ENCODE peak calls at places on chromosome 16, in four cellular contexts. One of them, this sample, is unnamed.

GRCh38 chr16:50876263-50876662 is 134.4 kb downstream of the CYLD start:
- DNase-seq in cardiac fibroblast: no peak
- DNase-seq in stimulated activated CD8-positive, alpha-beta memory T cell treated with anti-CD3 and anti-CD28 coated beads, Interleukin-12 subunit alpha, Interleukin-12 subunit beta, amount 100 ng/mL, for 4 hours: no peak
- DNase-seq in sciatic nerve: no peak
- DNase-seq in this sample: no peak

GRCh38 chr16:54538241-54538640 is 251.7 kb upstream of the IRX3 start:
- DNase-seq in cardiac fibroblast: peak
- DNase-seq in stimulated activated CD8-positive, alpha-beta memory T cell treated with anti-CD3 and anti-CD28 coated beads, Interleukin-12 subunit alpha, Interleukin-12 subunit beta, amount 100 ng/mL, for 4 hours: no peak
- DNase-seq in sciatic nerve: no peak
- DNase-seq in this sample: peak

GRCh38 chr16:24152826-24153225 is 103.3 kb upstream of the CACNG3 start:
- DNase-seq in cardiac fibroblast: no peak
- DNase-seq in stimulated activated CD8-positive, alpha-beta memory T cell treated with anti-CD3 and anti-CD28 coated beads, Interleukin-12 subunit alpha, Interleukin-12 subunit beta, amount 100 ng/mL, for 4 hours: no peak
- DNase-seq in sciatic nerve: no peak
- DNase-seq in this sample: no peak

GRCh38 chr16:57889522-57889921 is 81.4 kb downstream of the CNGB1 start:
- DNase-seq in cardiac fibroblast: no peak
- DNase-seq in stimulated activated CD8-positive, alpha-beta memory T cell treated with anti-CD3 and anti-CD28 coated beads, Interleukin-12 subunit alpha, Interleukin-12 subunit beta, amount 100 ng/mL, for 4 hours: no peak
- DNase-seq in sciatic nerve: no peak
- DNase-seq in this sample: no peak

GRCh38 chr16:46743232-46743719 is 4.9 kb downstream of the MYLK3 start:
- DNase-seq in cardiac fibroblast: peak
- DNase-seq in stimulated activated CD8-positive, alpha-beta memory T cell treated with anti-CD3 and anti-CD28 coated beads, Interleukin-12 subunit alpha, Interleukin-12 subunit beta, amount 100 ng/mL, for 4 hours: no peak
- DNase-seq in sciatic nerve: no peak
- DNase-seq in this sample: peak

GRCh38 chr16:26111900-26112299 is 420.1 kb downstream of the HS3ST4 start:
- DNase-seq in cardiac fibroblast: no peak
- DNase-seq in stimulated activated CD8-positive, alpha-beta memory T cell treated with anti-CD3 and anti-CD28 coated beads, Interleukin-12 subunit alpha, Interleukin-12 subunit beta, amount 100 ng/mL, for 4 hours: no peak
- DNase-seq in sciatic nerve: no peak
- DNase-seq in this sample: no peak

GRCh38 chr16:2919511-2920255 is 8.0 kb downstream of the FLYWCH1 start:
- DNase-seq in cardiac fibroblast: peak
- DNase-seq in stimulated activated CD8-positive, alpha-beta memory T cell treated with anti-CD3 and anti-CD28 coated beads, Interleukin-12 subunit alpha, Interleukin-12 subunit beta, amount 100 ng/mL, for 4 hours: no peak
- DNase-seq in sciatic nerve: peak
- DNase-seq in this sample: peak

GRCh38 chr16:25135239-25135878 is 23.8 kb downstream of the LCMT1 start:
- DNase-seq in cardiac fibroblast: peak
- DNase-seq in stimulated activated CD8-positive, alpha-beta memory T cell treated with anti-CD3 and anti-CD28 coated beads, Interleukin-12 subunit alpha, Interleukin-12 subunit beta, amount 100 ng/mL, for 4 hours: no peak
- DNase-seq in sciatic nerve: no peak
- DNase-seq in this sample: peak

GRCh38 chr16:47732806-47733150 is 271.6 kb downstream of the PHKB start:
- DNase-seq in cardiac fibroblast: peak
- DNase-seq in stimulated activated CD8-positive, alpha-beta memory T cell treated with anti-CD3 and anti-CD28 coated beads, Interleukin-12 subunit alpha, Interleukin-12 subunit beta, amount 100 ng/mL, for 4 hours: no peak
- DNase-seq in sciatic nerve: no peak
- DNase-seq in this sample: peak

GRCh38 chr16:89064606-89065444 is 28.8 kb upstream of the ACSF3 start:
- DNase-seq in cardiac fibroblast: no peak
- DNase-seq in stimulated activated CD8-positive, alpha-beta memory T cell treated with anti-CD3 and anti-CD28 coated beads, Interleukin-12 subunit alpha, Interleukin-12 subunit beta, amount 100 ng/mL, for 4 hours: no peak
- DNase-seq in sciatic nerve: no peak
- DNase-seq in this sample: no peak

GRCh38 chr16:86213427-86214205 is 296.7 kb upstream of the FOXF1 start:
- DNase-seq in cardiac fibroblast: no peak
- DNase-seq in stimulated activated CD8-positive, alpha-beta memory T cell treated with anti-CD3 and anti-CD28 coated beads, Interleukin-12 subunit alpha, Interleukin-12 subunit beta, amount 100 ng/mL, for 4 hours: no peak
- DNase-seq in sciatic nerve: peak
- DNase-seq in this sample: no peak

GRCh38 chr16:47976609-47977180 is 179.1 kb downstream of the ABCC12 start:
- DNase-seq in cardiac fibroblast: no peak
- DNase-seq in stimulated activated CD8-positive, alpha-beta memory T cell treated with anti-CD3 and anti-CD28 coated beads, Interleukin-12 subunit alpha, Interleukin-12 subunit beta, amount 100 ng/mL, for 4 hours: no peak
- DNase-seq in sciatic nerve: no peak
- DNase-seq in this sample: no peak

GRCh38 chr16:57318240-57318970 is 33.9 kb upstream of the PLLP start:
- DNase-seq in cardiac fibroblast: no peak
- DNase-seq in stimulated activated CD8-positive, alpha-beta memory T cell treated with anti-CD3 and anti-CD28 coated beads, Interleukin-12 subunit alpha, Interleukin-12 subunit beta, amount 100 ng/mL, for 4 hours: no peak
- DNase-seq in sciatic nerve: peak
- DNase-seq in this sample: peak

GRCh38 chr16:30948956-30949654 is at the start of gene ORAI3:
- DNase-seq in cardiac fibroblast: peak
- DNase-seq in stimulated activated CD8-positive, alpha-beta memory T cell treated with anti-CD3 and anti-CD28 coated beads, Interleukin-12 subunit alpha, Interleukin-12 subunit beta, amount 100 ng/mL, for 4 hours: no peak
- DNase-seq in sciatic nerve: peak
- DNase-seq in this sample: peak

GRCh38 chr16:12300490-12300889 is 324.0 kb downstream of the SNX29 start:
- DNase-seq in cardiac fibroblast: no peak
- DNase-seq in stimulated activated CD8-positive, alpha-beta memory T cell treated with anti-CD3 and anti-CD28 coated beads, Interleukin-12 subunit alpha, Interleukin-12 subunit beta, amount 100 ng/mL, for 4 hours: no peak
- DNase-seq in sciatic nerve: no peak
- DNase-seq in this sample: no peak

GRCh38 chr16:17828012-17828411 is 357.3 kb upstream of the XYLT1 start:
- DNase-seq in cardiac fibroblast: peak
- DNase-seq in stimulated activated CD8-positive, alpha-beta memory T cell treated with anti-CD3 and anti-CD28 coated beads, Interleukin-12 subunit alpha, Interleukin-12 subunit beta, amount 100 ng/mL, for 4 hours: no peak
- DNase-seq in sciatic nerve: no peak
- DNase-seq in this sample: peak

GRCh38 chr16:80932725-80933124 is 74.0 kb downstream of the CMC2 start:
- DNase-seq in cardiac fibroblast: peak
- DNase-seq in stimulated activated CD8-positive, alpha-beta memory T cell treated with anti-CD3 and anti-CD28 coated beads, Interleukin-12 subunit alpha, Interleukin-12 subunit beta, amount 100 ng/mL, for 4 hours: no peak
- DNase-seq in sciatic nerve: peak
- DNase-seq in this sample: peak

GRCh38 chr16:53944026-53944425 is 240.1 kb downstream of the FTO start:
- DNase-seq in cardiac fibroblast: no peak
- DNase-seq in stimulated activated CD8-positive, alpha-beta memory T cell treated with anti-CD3 and anti-CD28 coated beads, Interleukin-12 subunit alpha, Interleukin-12 subunit beta, amount 100 ng/mL, for 4 hours: no peak
- DNase-seq in sciatic nerve: no peak
- DNase-seq in this sample: no peak

GRCh38 chr16:78695371-78695770 is 595.9 kb downstream of the WWOX start:
- DNase-seq in cardiac fibroblast: no peak
- DNase-seq in stimulated activated CD8-positive, alpha-beta memory T cell treated with anti-CD3 and anti-CD28 coated beads, Interleukin-12 subunit alpha, Interleukin-12 subunit beta, amount 100 ng/mL, for 4 hours: no peak
- DNase-seq in sciatic nerve: no peak
- DNase-seq in this sample: no peak

GRCh38 chr16:30805370-30806169 is 18.6 kb upstream of the ZNF629 start:
- DNase-seq in cardiac fibroblast: peak
- DNase-seq in stimulated activated CD8-positive, alpha-beta memory T cell treated with anti-CD3 and anti-CD28 coated beads, Interleukin-12 subunit alpha, Interleukin-12 subunit beta, amount 100 ng/mL, for 4 hours: peak
- DNase-seq in sciatic nerve: peak
- DNase-seq in this sample: peak

GRCh38 chr16:61887903-61888302 is 148.3 kb downstream of the CDH8 start:
- DNase-seq in cardiac fibroblast: peak
- DNase-seq in stimulated activated CD8-positive, alpha-beta memory T cell treated with anti-CD3 and anti-CD28 coated beads, Interleukin-12 subunit alpha, Interleukin-12 subunit beta, amount 100 ng/mL, for 4 hours: no peak
- DNase-seq in sciatic nerve: no peak
- DNase-seq in this sample: no peak

GRCh38 chr16:12341423-12341822 is 364.9 kb downstream of the SNX29 start:
- DNase-seq in cardiac fibroblast: peak
- DNase-seq in stimulated activated CD8-positive, alpha-beta memory T cell treated with anti-CD3 and anti-CD28 coated beads, Interleukin-12 subunit alpha, Interleukin-12 subunit beta, amount 100 ng/mL, for 4 hours: no peak
- DNase-seq in sciatic nerve: no peak
- DNase-seq in this sample: peak

GRCh38 chr16:81745704-81746558 is 33.2 kb upstream of the PLCG2 start:
- DNase-seq in cardiac fibroblast: peak
- DNase-seq in stimulated activated CD8-positive, alpha-beta memory T cell treated with anti-CD3 and anti-CD28 coated beads, Interleukin-12 subunit alpha, Interleukin-12 subunit beta, amount 100 ng/mL, for 4 hours: peak
- DNase-seq in sciatic nerve: peak
- DNase-seq in this sample: peak

GRCh38 chr16:66524601-66525164 is 25.2 kb downstream of the TK2 start:
- DNase-seq in cardiac fibroblast: no peak
- DNase-seq in stimulated activated CD8-positive, alpha-beta memory T cell treated with anti-CD3 and anti-CD28 coated beads, Interleukin-12 subunit alpha, Interleukin-12 subunit beta, amount 100 ng/mL, for 4 hours: no peak
- DNase-seq in sciatic nerve: no peak
- DNase-seq in this sample: no peak

GRCh38 chr16:2686912-2687507 is 4.7 kb downstream of the KCTD5 start:
- DNase-seq in cardiac fibroblast: no peak
- DNase-seq in stimulated activated CD8-positive, alpha-beta memory T cell treated with anti-CD3 and anti-CD28 coated beads, Interleukin-12 subunit alpha, Interleukin-12 subunit beta, amount 100 ng/mL, for 4 hours: no peak
- DNase-seq in sciatic nerve: no peak
- DNase-seq in this sample: no peak

GRCh38 chr16:12780467-12780866 is 23.2 kb downstream of the CPPED1 start:
- DNase-seq in cardiac fibroblast: no peak
- DNase-seq in stimulated activated CD8-positive, alpha-beta memory T cell treated with anti-CD3 and anti-CD28 coated beads, Interleukin-12 subunit alpha, Interleukin-12 subunit beta, amount 100 ng/mL, for 4 hours: no peak
- DNase-seq in sciatic nerve: no peak
- DNase-seq in this sample: no peak

GRCh38 chr16:90015586-90016338 is 3.5 kb downstream of the DBNDD1 start:
- DNase-seq in cardiac fibroblast: no peak
- DNase-seq in stimulated activated CD8-positive, alpha-beta memory T cell treated with anti-CD3 and anti-CD28 coated beads, Interleukin-12 subunit alpha, Interleukin-12 subunit beta, amount 100 ng/mL, for 4 hours: no peak
- DNase-seq in sciatic nerve: no peak
- DNase-seq in this sample: no peak

GRCh38 chr16:68065716-68066305 is 19.4 kb upstream of the NFATC3 start:
- DNase-seq in cardiac fibroblast: peak
- DNase-seq in stimulated activated CD8-positive, alpha-beta memory T cell treated with anti-CD3 and anti-CD28 coated beads, Interleukin-12 subunit alpha, Interleukin-12 subunit beta, amount 100 ng/mL, for 4 hours: no peak
- DNase-seq in sciatic nerve: peak
- DNase-seq in this sample: peak

GRCh38 chr16:20901441-20902112 is 1.0 kb downstream of the LYRM1 start:
- DNase-seq in cardiac fibroblast: peak
- DNase-seq in stimulated activated CD8-positive, alpha-beta memory T cell treated with anti-CD3 and anti-CD28 coated beads, Interleukin-12 subunit alpha, Interleukin-12 subunit beta, amount 100 ng/mL, for 4 hours: no peak
- DNase-seq in sciatic nerve: peak
- DNase-seq in this sample: peak

GRCh38 chr16:57187508-57187854 is 1.4 kb downstream of the RSPRY1 start:
- DNase-seq in cardiac fibroblast: peak
- DNase-seq in stimulated activated CD8-positive, alpha-beta memory T cell treated with anti-CD3 and anti-CD28 coated beads, Interleukin-12 subunit alpha, Interleukin-12 subunit beta, amount 100 ng/mL, for 4 hours: no peak
- DNase-seq in sciatic nerve: no peak
- DNase-seq in this sample: no peak

GRCh38 chr16:29023279-29024278 is 38.7 kb downstream of the LAT start:
- DNase-seq in cardiac fibroblast: peak
- DNase-seq in stimulated activated CD8-positive, alpha-beta memory T cell treated with anti-CD3 and anti-CD28 coated beads, Interleukin-12 subunit alpha, Interleukin-12 subunit beta, amount 100 ng/mL, for 4 hours: no peak
- DNase-seq in sciatic nerve: no peak
- DNase-seq in this sample: no peak

GRCh38 chr16:30998852-30999761 is 11.3 kb downstream of the STX1B start:
- DNase-seq in cardiac fibroblast: no peak
- DNase-seq in stimulated activated CD8-positive, alpha-beta memory T cell treated with anti-CD3 and anti-CD28 coated beads, Interleukin-12 subunit alpha, Interleukin-12 subunit beta, amount 100 ng/mL, for 4 hours: no peak
- DNase-seq in sciatic nerve: no peak
- DNase-seq in this sample: peak

GRCh38 chr16:4917117-4917516 is 19.8 kb downstream of the PPL start:
- DNase-seq in cardiac fibroblast: peak
- DNase-seq in stimulated activated CD8-positive, alpha-beta memory T cell treated with anti-CD3 and anti-CD28 coated beads, Interleukin-12 subunit alpha, Interleukin-12 subunit beta, amount 100 ng/mL, for 4 hours: no peak
- DNase-seq in sciatic nerve: no peak
- DNase-seq in this sample: peak

GRCh38 chr16:86507173-86508027 is 2.9 kb upstream of the FOXF1 start:
- DNase-seq in cardiac fibroblast: no peak
- DNase-seq in stimulated activated CD8-positive, alpha-beta memory T cell treated with anti-CD3 and anti-CD28 coated beads, Interleukin-12 subunit alpha, Interleukin-12 subunit beta, amount 100 ng/mL, for 4 hours: no peak
- DNase-seq in sciatic nerve: no peak
- DNase-seq in this sample: no peak

GRCh38 chr16:85423186-85423550 is 190.0 kb upstream of the GSE1 start:
- DNase-seq in cardiac fibroblast: no peak
- DNase-seq in stimulated activated CD8-positive, alpha-beta memory T cell treated with anti-CD3 and anti-CD28 coated beads, Interleukin-12 subunit alpha, Interleukin-12 subunit beta, amount 100 ng/mL, for 4 hours: no peak
- DNase-seq in sciatic nerve: no peak
- DNase-seq in this sample: no peak

GRCh38 chr16:80852261-80852872 is 48.0 kb upstream of the CDYL2 start:
- DNase-seq in cardiac fibroblast: peak
- DNase-seq in stimulated activated CD8-positive, alpha-beta memory T cell treated with anti-CD3 and anti-CD28 coated beads, Interleukin-12 subunit alpha, Interleukin-12 subunit beta, amount 100 ng/mL, for 4 hours: no peak
- DNase-seq in sciatic nerve: no peak
- DNase-seq in this sample: peak

GRCh38 chr16:3444032-3444388 is 530 bp downstream of the NAA60 start:
- DNase-seq in cardiac fibroblast: peak
- DNase-seq in stimulated activated CD8-positive, alpha-beta memory T cell treated with anti-CD3 and anti-CD28 coated beads, Interleukin-12 subunit alpha, Interleukin-12 subunit beta, amount 100 ng/mL, for 4 hours: no peak
- DNase-seq in sciatic nerve: no peak
- DNase-seq in this sample: peak

GRCh38 chr16:67199808-67200198 is 872 bp downstream of the ELMO3 start:
- DNase-seq in cardiac fibroblast: no peak
- DNase-seq in stimulated activated CD8-positive, alpha-beta memory T cell treated with anti-CD3 and anti-CD28 coated beads, Interleukin-12 subunit alpha, Interleukin-12 subunit beta, amount 100 ng/mL, for 4 hours: no peak
- DNase-seq in sciatic nerve: no peak
- DNase-seq in this sample: no peak